ENCODE peak calls at places on chromosomes 6 and 20, in seven cellular contexts. P, R, H, D, G, V and T are unnamed samples.

GRCh38 chr6:169804427-169804826 is 53.0 kb downstream of the ERMARD start:
- DNase-seq in G (no peak), R (no peak), D (no peak), P (no peak), H (no peak), V (no peak), T (no peak)

GRCh38 chr6:1703923-1704322 is 94.2 kb downstream of the FOXC1 start:
- DNase-seq in D (no peak), R (no peak), G (no peak), H (no peak), P (no peak), V (no peak), T (no peak)

GRCh38 chr20:10074513-10074912 is 39.7 kb downstream of the ANKEF1 start:
- DNase-seq in H (peak; percentile 89), R (no peak), G (no peak), P (no peak), D (no peak), V (no peak), T (peak; percentile 37)

GRCh38 chr6:161918608-161919205 is 644.8 kb upstream of the AGPAT4 start:
- DNase-seq in V (no peak), H (no peak), R (no peak), G (no peak), P (no peak), D (no peak), T (no peak)

GRCh38 chr6:117906905-117907599 is at the start of gene SLC35F1:
- DNase-seq in P (peak; percentile 78), V (peak; percentile 45), H (no peak), R (peak; percentile 43), G (peak; percentile 2), D (peak; percentile 8), T (no peak)

GRCh38 chr6:161736796-161737292 is 463.0 kb upstream of the AGPAT4 start:
- DNase-seq in R (no peak), H (no peak), V (no peak), P (no peak), G (no peak), D (no peak), T (no peak)

GRCh38 chr6:136635615-136636014 is 85.4 kb upstream of the MAP7 start:
- DNase-seq in G (no peak), V (no peak), P (no peak), R (no peak), H (no peak), D (no peak), T (no peak)

GRCh38 chr6:72446427-72446826 is 175.4 kb upstream of the KCNQ5 start:
- DNase-seq in G (no peak), V (no peak), P (no peak), R (no peak), D (no peak), H (peak; percentile 20), T (no peak)

GRCh38 chr20:63734946-63735858 is 1.3 kb upstream of the LIME1 start:
- DNase-seq in P (no peak), D (no peak), G (no peak), R (no peak), H (no peak), V (no peak), T (no peak)

GRCh38 chr6:116492331-116493067 is 18.9 kb upstream of the CALHM5 start:
- DNase-seq in R (no peak), H (no peak), G (no peak), P (no peak), D (no peak), V (no peak), T (no peak)

GRCh38 chr6:111663692-111664564 is 58.2 kb upstream of the TRAF3IP2 start:
- DNase-seq in D (no peak), R (no peak), P (peak; percentile 57), G (no peak), V (no peak), H (no peak), T (no peak)

GRCh38 chr6:43189905-43190304 is 7.9 kb downstream of the CUL9 start:
- DNase-seq in V (no peak), H (no peak), D (no peak), G (no peak), P (no peak), R (no peak), T (no peak)

GRCh38 chr6:1574895-1575212 is 34.9 kb upstream of the FOXC1 start:
- DNase-seq in H (no peak), V (no peak), P (no peak), D (no peak), G (no peak), R (no peak), T (no peak)

GRCh38 chr6:73985891-73986290 is 289.9 kb downstream of the CD109 start:
- DNase-seq in R (no peak), P (no peak), V (no peak), D (no peak), H (peak; percentile 58), G (no peak), T (no peak)

GRCh38 chr6:149558029-149558428 is 8.1 kb upstream of the GINM1 start:
- DNase-seq in P (no peak), G (no peak), D (no peak), R (no peak), H (no peak), V (no peak), T (no peak)

GRCh38 chr6:152055517-152055916 is 248.0 kb downstream of the ESR1 start:
- DNase-seq in V (no peak), R (no peak), P (no peak), H (no peak), D (no peak), G (no peak), T (no peak)

GRCh38 chr20:11072982-11073381 is 399.2 kb upstream of the JAG1 start:
- DNase-seq in D (no peak), R (no peak), G (no peak), P (no peak), H (no peak), V (no peak), T (no peak)

GRCh38 chr20:33669224-33669623 is 2.5 kb downstream of the ACTL10 start:
- DNase-seq in H (no peak), R (no peak), P (no peak), V (no peak), D (no peak), G (no peak), T (no peak)

GRCh38 chr6:122400467-122401089 is 1.1 kb downstream of the HSF2 start:
- DNase-seq in V (no peak), P (no peak), R (no peak), G (no peak), D (no peak), H (no peak), T (no peak)

GRCh38 chr6:51273228-51273961 is 454.7 kb downstream of the TFAP2B start:
- DNase-seq in R (no peak), V (peak; percentile 63), D (no peak), G (no peak), H (no peak), P (no peak), T (no peak)

GRCh38 chr20:61684583-61685235 is 381.0 kb downstream of the TAF4 start:
- DNase-seq in R (no peak), H (no peak), V (no peak), P (no peak), D (no peak), G (no peak), T (no peak)

GRCh38 chr6:1607557-1608221 is 2.0 kb upstream of the FOXC1 start:
- DNase-seq in H (no peak), P (no peak), G (no peak), D (no peak), V (no peak), R (no peak), T (no peak)

GRCh38 chr6:108768176-108768555 is 80.1 kb upstream of the ARMC2 start:
- DNase-seq in H (no peak), R (no peak), P (no peak), G (no peak), V (no peak), D (no peak), T (no peak)

GRCh38 chr20:19540401-19540800 is 217.7 kb upstream of the RIN2 start:
- DNase-seq in D (no peak), P (no peak), G (peak; percentile 2), H (no peak), R (no peak), V (no peak), T (peak; percentile 13)

GRCh38 chr6:159116343-159116742 is 52.9 kb upstream of the FNDC1 start:
- DNase-seq in R (no peak), V (peak; percentile 42), D (peak; percentile 49), H (no peak), G (no peak), P (no peak), T (no peak)

GRCh38 chr20:2890743-2891142 is 17.5 kb downstream of the PTPRA start:
- DNase-seq in P (no peak), G (no peak), H (peak; percentile 49), D (no peak), V (no peak), R (no peak), T (no peak)

GRCh38 chr20:38196592-38196991 is 31.5 kb upstream of the TGM2 start:
- DNase-seq in D (peak; percentile 23), R (no peak), V (no peak), P (no peak), H (peak; percentile 82), G (no peak), T (peak; percentile 49)

GRCh38 chr6:116290799-116291198 is 11.1 kb upstream of the TSPYL1 start:
- DNase-seq in H (no peak), G (no peak), R (no peak), D (no peak), V (peak; percentile 48), P (no peak), T (no peak)